ENCODE peak calls at places on chromosomes 4 and X, in eight cellular contexts. M is HCT116, F is bronchial epithelial cell, A is choroid plexus epithelial cell, Y is psoas muscle, S is Panc1, I is IMR-90, N is lung. K is an unnamed sample.

GRCh38 chr4:145716200-145716599 is 36.3 kb downstream of the C4orf51 start:
- DNase-seq in M (no peak), F (peak), A (peak), Y (peak), S (no peak), I (peak), N (no peak), K (no peak)

GRCh38 chr4:129358571-129358970 is 262.6 kb downstream of the C4orf33 start:
- DNase-seq in M (peak), F (peak), A (peak), Y (no peak), S (no peak), I (peak), N (no peak), K (no peak)

GRCh38 chr4:161359491-161359890 is 804.3 kb downstream of the FSTL5 start:
- DNase-seq in M (no peak), F (peak), A (no peak), Y (no peak), S (no peak), I (no peak), N (no peak), K (no peak)

GRCh38 chr4:47413515-47413914 is 50.0 kb downstream of the COMMD8 start:
- DNase-seq in M (no peak), F (no peak), A (no peak), Y (no peak), S (no peak), I (no peak), N (no peak), K (no peak)

GRCh38 chr4:186724048-186724860 is 598 bp upstream of the FAT1 start:
- DNase-seq in M (no peak), F (no peak), A (peak), Y (peak), S (no peak), I (peak), N (peak), K (no peak)

GRCh38 chrX:48648299-48648698 is 35.3 kb upstream of the WAS start:
- DNase-seq in M (no peak), F (peak), A (peak), Y (peak), S (no peak), I (peak), N (peak), K (peak)

GRCh38 chrX:24733111-24733510 is 39.4 kb downstream of the POLA1 start:
- DNase-seq in M (no peak), F (no peak), A (no peak), Y (no peak), S (no peak), I (no peak), N (no peak), K (no peak)

GRCh38 chr4:173488074-173488473 is 42.0 kb downstream of the HAND2 start:
- DNase-seq in M (no peak), F (no peak), A (no peak), Y (no peak), S (no peak), I (no peak), N (no peak), K (no peak)

GRCh38 chr4:22515888-22516541 is at the start of gene ADGRA3:
- DNase-seq in M (no peak), F (no peak), A (peak), Y (peak), S (no peak), I (peak), N (peak), K (no peak)

GRCh38 chr4:94995684-94996394 is 238.1 kb downstream of the BMPR1B start:
- DNase-seq in M (no peak), F (peak), A (peak), Y (peak), S (no peak), I (peak), N (no peak), K (no peak)

GRCh38 chr4:53653484-53654053 is 62.3 kb upstream of the LNX1 start:
- DNase-seq in M (no peak), F (no peak), A (peak), Y (no peak), S (no peak), I (peak), N (no peak), K (no peak)
- TF ChIP-seq CTCF in M (peak), F (no peak), A (peak), Y (no peak), S (no peak), I (no peak), N (no peak), K (no peak)

GRCh38 chr4:53943345-53944085 is 120.9 kb downstream of the CHIC2 start:
- DNase-seq in M (peak), F (peak), A (peak), Y (no peak), S (peak), I (peak), N (no peak), K (peak)
- H3K4me3 ChIP-seq in M (no peak), F (no peak), A (no peak), Y (no peak), S (no peak), I (no peak), N (no peak), K (no peak)

GRCh38 chr4:147933316-147933715 is 201.4 kb downstream of the ARHGAP10 start:
- DNase-seq in M (no peak), F (no peak), A (peak), Y (no peak), S (no peak), I (peak), N (no peak), K (no peak)
- TF ChIP-seq CTCF in M (no peak), F (no peak), A (peak), Y (peak), S (no peak), I (peak), N (no peak), K (no peak)

GRCh38 chrX:111095974-111096870 is at the start of gene PAK3:
- DNase-seq in M (no peak), F (peak), A (peak), Y (no peak), S (no peak), I (peak), N (no peak), K (peak)
- H3K4me3 ChIP-seq in M (no peak), F (peak), A (peak), Y (peak), S (peak), I (peak), N (peak), K (peak)

GRCh38 chr4:588351-588849 is 12.3 kb upstream of the TMEM271 start:
- DNase-seq in M (no peak), F (no peak), A (no peak), Y (no peak), S (no peak), I (no peak), N (no peak), K (no peak)

GRCh38 chr4:590313-590841 is 14.3 kb upstream of the TMEM271 start:
- DNase-seq in M (no peak), F (no peak), A (no peak), Y (no peak), S (no peak), I (no peak), N (no peak), K (no peak)

GRCh38 chr4:592825-593520 is 16.9 kb upstream of the TMEM271 start:
- DNase-seq in M (no peak), F (no peak), A (no peak), Y (no peak), S (no peak), I (no peak), N (no peak), K (no peak)

GRCh38 chr4:587671-588350 is 11.7 kb upstream of the TMEM271 start:
- DNase-seq in M (no peak), F (no peak), A (no peak), Y (no peak), S (no peak), I (no peak), N (no peak), K (no peak)

DNA sequence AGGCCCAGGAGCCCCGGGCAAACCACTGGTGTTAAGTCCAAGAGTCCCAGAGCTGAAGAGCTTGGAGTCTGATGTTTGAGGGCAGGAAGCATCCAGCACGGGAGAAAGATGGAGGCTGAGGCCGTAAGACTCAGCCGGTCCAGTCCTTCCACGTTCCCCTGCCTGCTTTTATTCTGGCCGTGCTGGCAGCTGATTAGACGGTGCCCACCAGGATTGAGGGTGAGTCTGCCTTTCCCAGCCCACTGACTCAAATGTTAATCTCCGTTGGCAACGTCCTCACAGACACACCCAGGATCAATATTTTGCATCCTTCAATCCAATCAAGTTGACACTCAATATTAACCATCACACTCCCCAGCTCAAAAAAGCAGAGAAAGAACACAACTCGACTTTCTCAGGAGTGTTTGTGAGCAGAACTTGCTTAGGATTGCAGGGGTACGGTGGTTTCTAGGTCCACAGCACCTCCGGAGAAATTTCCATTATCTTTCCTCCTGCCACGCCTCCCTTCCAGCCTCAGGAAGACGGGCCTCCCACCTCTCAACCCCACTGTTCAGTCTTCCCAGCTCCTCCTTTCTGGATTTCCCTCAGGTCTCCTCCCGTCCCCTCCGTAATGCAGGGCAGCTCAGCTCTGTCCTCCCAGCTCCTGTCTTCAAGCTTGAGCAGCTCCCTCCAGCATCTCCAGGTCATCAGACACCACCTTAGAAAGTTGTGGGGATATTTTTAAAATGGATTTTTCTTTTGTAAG is 13.3 kb upstream of the TMEM271 start:
- DNase-seq in M (no peak), F (no peak), A (no peak), Y (no peak), S (no peak), I (no peak), N (no peak), K (no peak)
- TF ChIP-seq CTCF in M (no peak), F (no peak), A (no peak), Y (no peak), S (no peak), I (no peak), N (no peak), K (no peak)

DNA sequence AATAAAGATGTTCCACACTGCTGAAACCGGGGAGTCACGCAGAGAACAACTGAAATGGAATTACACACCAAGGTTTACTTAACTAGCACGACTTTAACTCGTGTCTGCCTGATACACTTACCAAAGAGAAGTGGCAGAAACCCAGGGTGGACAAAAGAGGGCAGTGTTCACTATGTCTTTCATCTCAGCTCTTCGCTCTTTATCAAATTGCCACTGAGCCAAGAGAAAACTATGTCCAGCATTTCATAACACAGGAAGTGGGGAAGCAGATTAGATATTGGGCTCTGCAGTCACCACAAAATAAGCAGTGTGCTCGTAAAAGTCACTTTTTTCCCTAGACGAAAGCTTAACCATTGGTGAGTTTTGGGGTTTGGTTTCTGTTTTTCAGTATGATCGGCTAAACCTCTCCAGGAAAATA is 155.7 kb downstream of the CHIC2 start:
- DNase-seq in M (peak), F (peak), A (peak), Y (no peak), S (peak), I (peak), N (peak), K (peak)
- H3K4me3 ChIP-seq in M (peak), F (no peak), A (peak), Y (peak), S (no peak), I (peak), N (no peak), K (peak)

GRCh38 chrX:18353931-18354368 is 538 bp downstream of the SCML2 start:
- DNase-seq in M (no peak), F (no peak), A (no peak), Y (no peak), S (no peak), I (no peak), N (no peak), K (no peak)
- TF ChIP-seq CTCF in M (no peak), F (no peak), A (no peak), Y (no peak), S (peak), I (no peak), N (no peak), K (no peak)

K was measured in HFF-Myc.